ENCODE peak calls at places on chromosomes 16 and 17, in six cellular contexts. One of them, this sample, is unnamed.

GRCh38 chr17:39727556-39727955 is 2.8 kb downstream of the MIEN1 start:
- DNase-seq in body of pancreas: no peak
- DNase-seq in suprapubic skin: no peak
- DNase-seq in esophagus squamous epithelium: no peak
- DNase-seq in transverse colon: no peak
- DNase-seq in vagina: no peak
- DNase-seq in this sample: no peak

GRCh38 chr17:8658800-8659199 is 28.3 kb upstream of the MYH10 start:
- DNase-seq in vagina: no peak
- DNase-seq in suprapubic skin: no peak
- DNase-seq in body of pancreas: no peak
- DNase-seq in esophagus squamous epithelium: no peak
- DNase-seq in transverse colon: no peak
- DNase-seq in this sample: no peak

GRCh38 chr17:74118504-74118903 is 85.0 kb upstream of the RPL38 start:
- DNase-seq in suprapubic skin: peak; percentile 46
- DNase-seq in esophagus squamous epithelium: no peak
- DNase-seq in vagina: no peak
- DNase-seq in transverse colon: no peak
- DNase-seq in body of pancreas: no peak
- DNase-seq in this sample: no peak

GRCh38 chr17:68701046-68701445 is 99.9 kb upstream of the FAM20A start:
- DNase-seq in body of pancreas: no peak
- DNase-seq in suprapubic skin: no peak
- DNase-seq in esophagus squamous epithelium: no peak
- DNase-seq in transverse colon: no peak
- DNase-seq in vagina: no peak
- DNase-seq in this sample: no peak

GRCh38 chr17:32586666-32587065 is 99.9 kb downstream of the CDK5R1 start:
- DNase-seq in vagina: no peak
- DNase-seq in esophagus squamous epithelium: no peak
- DNase-seq in suprapubic skin: no peak
- DNase-seq in body of pancreas: no peak
- DNase-seq in transverse colon: no peak
- DNase-seq in this sample: no peak

GRCh38 chr16:58614212-58614611 is 15.4 kb downstream of the CNOT1 start:
- DNase-seq in transverse colon: no peak
- DNase-seq in vagina: no peak
- DNase-seq in body of pancreas: no peak
- DNase-seq in esophagus squamous epithelium: no peak
- DNase-seq in suprapubic skin: no peak
- DNase-seq in this sample: no peak

GRCh38 chr16:21156767-21157467 is 1.6 kb upstream of the LDAF1 start:
- DNase-seq in vagina: no peak
- DNase-seq in suprapubic skin: no peak
- DNase-seq in esophagus squamous epithelium: no peak
- DNase-seq in transverse colon: peak; percentile 30
- DNase-seq in body of pancreas: peak; percentile 48
- DNase-seq in this sample: no peak

GRCh38 chr17:80619535-80620235 is 75.0 kb downstream of the RPTOR start:
- DNase-seq in suprapubic skin: no peak
- DNase-seq in vagina: no peak
- DNase-seq in esophagus squamous epithelium: no peak
- DNase-seq in body of pancreas: no peak
- DNase-seq in transverse colon: no peak
- DNase-seq in this sample: no peak

GRCh38 chr17:14547016-14547415 is 246.1 kb downstream of the HS3ST3B1 start:
- DNase-seq in esophagus squamous epithelium: no peak
- DNase-seq in body of pancreas: no peak
- DNase-seq in suprapubic skin: no peak
- DNase-seq in transverse colon: no peak
- DNase-seq in vagina: no peak
- DNase-seq in this sample: no peak

GRCh38 chr16:80806957-80807356 is 2.6 kb upstream of the CDYL2 start:
- DNase-seq in suprapubic skin: no peak
- DNase-seq in transverse colon: no peak
- DNase-seq in body of pancreas: no peak
- DNase-seq in vagina: no peak
- DNase-seq in esophagus squamous epithelium: no peak
- DNase-seq in this sample: no peak

GRCh38 chr16:51577621-51578303 is 426.7 kb upstream of the SALL1 start:
- DNase-seq in vagina: no peak
- DNase-seq in transverse colon: no peak
- DNase-seq in esophagus squamous epithelium: no peak
- DNase-seq in body of pancreas: no peak
- DNase-seq in suprapubic skin: no peak
- DNase-seq in this sample: no peak

GRCh38 chr16:89811321-89811720 is 5.1 kb downstream of the FANCA start:
- DNase-seq in vagina: no peak
- DNase-seq in transverse colon: no peak
- DNase-seq in esophagus squamous epithelium: no peak
- DNase-seq in suprapubic skin: no peak
- DNase-seq in body of pancreas: no peak
- DNase-seq in this sample: no peak

GRCh38 chr17:81867952-81868673 is 3.0 kb downstream of the ARHGDIA start:
- DNase-seq in esophagus squamous epithelium: no peak
- DNase-seq in vagina: peak; percentile 88
- DNase-seq in transverse colon: peak; percentile 33
- DNase-seq in suprapubic skin: no peak
- DNase-seq in body of pancreas: no peak
- DNase-seq in this sample: no peak

GRCh38 chr16:23889189-23889588 is 53.4 kb downstream of the PRKCB start:
- DNase-seq in vagina: no peak
- DNase-seq in esophagus squamous epithelium: no peak
- DNase-seq in transverse colon: no peak
- DNase-seq in body of pancreas: no peak
- DNase-seq in suprapubic skin: no peak
- DNase-seq in this sample: no peak

GRCh38 chr16:67349172-67349571 is 22.6 kb downstream of the LRRC36 start:
- DNase-seq in body of pancreas: no peak
- DNase-seq in transverse colon: no peak
- DNase-seq in vagina: no peak
- DNase-seq in suprapubic skin: no peak
- DNase-seq in esophagus squamous epithelium: no peak
- DNase-seq in this sample: no peak

GRCh38 chr17:6427284-6427781 is 7.6 kb downstream of the AIPL1 start:
- DNase-seq in body of pancreas: no peak
- DNase-seq in suprapubic skin: no peak
- DNase-seq in transverse colon: no peak
- DNase-seq in esophagus squamous epithelium: no peak
- DNase-seq in vagina: no peak
- DNase-seq in this sample: no peak

GRCh38 chr17:55265434-55266021 is 768 bp downstream of the HLF start:
- DNase-seq in esophagus squamous epithelium: no peak
- DNase-seq in body of pancreas: no peak
- DNase-seq in suprapubic skin: no peak
- DNase-seq in transverse colon: no peak
- DNase-seq in vagina: no peak
- DNase-seq in this sample: no peak

GRCh38 chr17:40862985-40863733 is 3.9 kb downstream of the KRT12 start:
- DNase-seq in body of pancreas: no peak
- DNase-seq in esophagus squamous epithelium: no peak
- DNase-seq in suprapubic skin: no peak
- DNase-seq in vagina: no peak
- DNase-seq in transverse colon: no peak
- DNase-seq in this sample: no peak

GRCh38 chr16:88476817-88477397 is 23.8 kb downstream of the ZFPM1 start:
- DNase-seq in transverse colon: no peak
- DNase-seq in esophagus squamous epithelium: no peak
- DNase-seq in suprapubic skin: no peak
- DNase-seq in body of pancreas: no peak
- DNase-seq in vagina: no peak
- DNase-seq in this sample: no peak

GRCh38 chr17:6468051-6468790 is 24.0 kb downstream of the PIMREG start:
- DNase-seq in vagina: no peak
- DNase-seq in body of pancreas: no peak
- DNase-seq in esophagus squamous epithelium: no peak
- DNase-seq in transverse colon: no peak
- DNase-seq in suprapubic skin: no peak
- DNase-seq in this sample: no peak

GRCh38 chr17:49074851-49075540 is 57.6 kb upstream of the B4GALNT2 start:
- DNase-seq in transverse colon: no peak
- DNase-seq in esophagus squamous epithelium: no peak
- DNase-seq in suprapubic skin: no peak
- DNase-seq in vagina: no peak
- DNase-seq in body of pancreas: no peak
- DNase-seq in this sample: no peak

GRCh38 chr16:74737521-74737920 is 36.9 kb upstream of the MLKL start:
- DNase-seq in transverse colon: no peak
- DNase-seq in body of pancreas: no peak
- DNase-seq in suprapubic skin: no peak
- DNase-seq in vagina: no peak
- DNase-seq in esophagus squamous epithelium: no peak
- DNase-seq in this sample: no peak

GRCh38 chr16:85349413-85350145 is 237.3 kb upstream of the CIBAR2 start:
- DNase-seq in transverse colon: no peak
- DNase-seq in vagina: no peak
- DNase-seq in esophagus squamous epithelium: no peak
- DNase-seq in body of pancreas: no peak
- DNase-seq in suprapubic skin: no peak
- DNase-seq in this sample: peak; percentile 63

GRCh38 chr17:65794572-65794971 is 233.1 kb upstream of the AXIN2 start:
- DNase-seq in body of pancreas: peak; percentile 15
- DNase-seq in transverse colon: no peak
- DNase-seq in suprapubic skin: no peak
- DNase-seq in vagina: no peak
- DNase-seq in esophagus squamous epithelium: no peak
- DNase-seq in this sample: no peak

GRCh38 chr17:65195716-65196115 is 58.5 kb downstream of the RGS9 start:
- DNase-seq in body of pancreas: no peak
- DNase-seq in transverse colon: no peak
- DNase-seq in vagina: no peak
- DNase-seq in esophagus squamous epithelium: no peak
- DNase-seq in suprapubic skin: no peak
- DNase-seq in this sample: no peak

GRCh38 chr16:56269824-56270684 is 78.8 kb downstream of the GNAO1 start:
- DNase-seq in suprapubic skin: no peak
- DNase-seq in transverse colon: peak; percentile 40
- DNase-seq in vagina: no peak
- DNase-seq in body of pancreas: no peak
- DNase-seq in esophagus squamous epithelium: no peak
- DNase-seq in this sample: no peak

GRCh38 chr17:68310141-68310540 is 18.8 kb downstream of the ARSG start:
- DNase-seq in vagina: no peak
- DNase-seq in suprapubic skin: no peak
- DNase-seq in body of pancreas: no peak
- DNase-seq in esophagus squamous epithelium: no peak
- DNase-seq in transverse colon: no peak
- DNase-seq in this sample: no peak

DNA sequence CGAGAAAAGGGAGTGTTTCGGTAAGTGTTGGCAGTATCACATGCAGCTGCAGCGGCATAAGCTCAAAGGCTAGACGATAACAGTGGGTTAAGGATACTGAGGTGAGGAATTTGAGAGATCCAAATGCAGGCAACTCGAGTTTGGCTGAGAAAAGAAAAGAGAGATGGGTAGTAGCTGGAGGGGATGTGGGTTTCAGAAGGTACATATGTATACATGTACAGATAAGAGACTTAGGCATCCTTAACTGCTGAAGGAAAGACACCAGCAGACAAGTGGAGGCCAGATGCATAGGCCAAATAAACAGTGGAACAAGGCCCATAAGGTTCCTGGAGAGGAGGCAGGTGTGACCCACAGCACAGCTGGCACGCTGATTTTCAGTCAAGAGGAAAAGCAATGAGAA is 86.6 kb upstream of the NETO2 start:
- DNase-seq in esophagus squamous epithelium: no peak
- DNase-seq in transverse colon: no peak
- DNase-seq in suprapubic skin: no peak
- DNase-seq in body of pancreas: no peak
- DNase-seq in vagina: no peak
- DNase-seq in this sample: no peak
- TF ChIP-seq POLR2A in esophagus squamous epithelium: no peak
- TF ChIP-seq POLR2A in transverse colon: no peak
- TF ChIP-seq POLR2A in suprapubic skin: no peak
- TF ChIP-seq POLR2A in body of pancreas: no peak
- TF ChIP-seq POLR2A in vagina: no peak
- TF ChIP-seq POLR2A in this sample: no peak

GRCh38 chr16:6076631-6077030 is 979.0 kb upstream of the EEF2KMT start:
- DNase-seq in suprapubic skin: no peak
- DNase-seq in body of pancreas: no peak
- DNase-seq in transverse colon: no peak
- DNase-seq in vagina: no peak
- DNase-seq in esophagus squamous epithelium: no peak
- DNase-seq in this sample: no peak

DNA sequence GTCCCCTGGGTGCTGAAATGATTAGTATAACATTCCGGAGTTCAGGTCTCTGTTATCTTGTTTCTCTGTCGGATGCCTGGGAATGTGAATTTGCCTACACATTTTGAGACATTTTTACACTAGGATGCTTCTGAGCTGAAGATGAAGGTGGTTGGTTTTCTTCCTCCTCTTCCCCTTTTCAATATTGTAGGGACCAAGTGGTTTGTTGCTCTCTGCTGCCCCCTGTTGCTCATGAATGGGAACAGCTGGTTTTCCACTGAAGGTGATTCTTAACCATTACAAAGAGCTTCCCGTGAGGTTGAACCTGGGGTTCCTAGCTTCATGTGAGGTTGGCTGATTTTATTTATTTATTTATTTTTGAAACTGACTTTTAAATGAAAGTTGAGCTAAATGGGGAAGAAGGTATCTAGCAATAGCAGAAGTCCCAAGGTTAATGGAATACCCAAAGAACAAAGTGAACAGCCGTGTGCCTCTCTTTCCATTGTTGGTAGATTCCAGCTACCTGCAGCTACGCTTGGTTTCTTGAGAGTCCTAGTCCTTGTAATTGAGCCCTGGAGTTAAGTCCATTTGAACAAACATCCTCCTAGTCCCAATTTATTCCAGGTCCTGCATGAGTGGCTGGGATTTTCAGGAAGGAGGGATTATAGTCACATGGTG is 983.9 kb upstream of the EEF2KMT start:
- DNase-seq in transverse colon: peak; percentile 37
- DNase-seq in body of pancreas: peak; percentile 34
- DNase-seq in suprapubic skin: no peak
- DNase-seq in esophagus squamous epithelium: no peak
- DNase-seq in vagina: no peak
- DNase-seq in this sample: no peak
- TF ChIP-seq CTCF in transverse colon: peak; percentile 65
- TF ChIP-seq CTCF in body of pancreas: peak; percentile 57
- TF ChIP-seq CTCF in suprapubic skin: peak; percentile 36
- TF ChIP-seq CTCF in esophagus squamous epithelium: no peak
- TF ChIP-seq CTCF in vagina: no peak
- TF ChIP-seq CTCF in this sample: peak; percentile 30

GRCh38 chr17:4180791-4181190 is 37.8 kb downstream of the CYB5D2 start:
- DNase-seq in esophagus squamous epithelium: no peak
- DNase-seq in transverse colon: no peak
- DNase-seq in body of pancreas: no peak
- DNase-seq in vagina: no peak
- DNase-seq in suprapubic skin: peak; percentile 24
- DNase-seq in this sample: peak; percentile 9
- H3K27ac ChIP-seq in esophagus squamous epithelium: no peak overlapping the region
- H3K27ac ChIP-seq in transverse colon: no peak overlapping the region
- H3K27ac ChIP-seq in body of pancreas: no peak overlapping the region
- H3K27ac ChIP-seq in vagina: no peak overlapping the region
- H3K27ac ChIP-seq in suprapubic skin: no peak overlapping the region
- H3K27ac ChIP-seq in this sample: no peak overlapping the region

DNA sequence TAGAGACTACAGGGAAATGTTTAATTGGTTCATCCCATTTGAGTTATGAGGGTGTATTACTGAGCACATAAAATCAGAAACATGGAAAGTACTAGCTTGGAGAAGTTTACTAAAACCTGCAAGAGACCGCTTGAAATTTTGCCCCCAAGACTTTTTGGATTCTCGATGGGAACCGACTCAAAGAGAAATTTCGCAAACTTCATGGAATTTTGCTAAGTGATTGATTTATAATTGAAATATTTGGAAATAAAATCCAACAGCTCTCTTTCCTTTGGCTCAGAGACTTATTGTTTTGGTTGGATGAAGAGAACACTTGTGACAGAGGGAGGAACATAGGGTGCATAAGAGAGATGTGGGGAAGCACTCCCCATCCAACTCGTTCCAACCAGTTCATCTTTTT is 574.4 kb downstream of the WWOX start:
- DNase-seq in vagina: no peak
- DNase-seq in body of pancreas: no peak
- DNase-seq in suprapubic skin: no peak
- DNase-seq in transverse colon: no peak
- DNase-seq in esophagus squamous epithelium: no peak
- DNase-seq in this sample: no peak
- TF ChIP-seq POLR2A in vagina: no peak
- TF ChIP-seq POLR2A in body of pancreas: no peak
- TF ChIP-seq POLR2A in suprapubic skin: no peak
- TF ChIP-seq POLR2A in transverse colon: no peak
- TF ChIP-seq POLR2A in esophagus squamous epithelium: no peak
- TF ChIP-seq POLR2A in this sample: no peak